ENCODE peak calls at places on chromosomes 3 and 15, in ten cellular contexts. A is K562, V is fibroblast of lung, Z is DND-41, R is keratinocyte, B is colonic mucosa, P is neural progenitor cell, M is MM.1S, Q is IMR-90, T is kidney. W is an unnamed sample.
A peak's percentile ranks its signal among the peaks of the same experiment; 100 is the strongest.

GRCh38 chr3:60319179-60319858 is 931.9 kb downstream of the FHIT start:
- DNase-seq in A (no peak), V (no peak), Z (no peak), R (no peak), B (no peak), P (no peak), M (no peak), Q (no peak), T (no peak), W (no peak)

GRCh38 chr15:100668321-100668690 is 65.9 kb downstream of the ASB7 start:
- DNase-seq in A (no peak), V (no peak), Z (no peak), R (no peak), B (no peak), P (no peak), M (no peak), Q (peak; percentile 8), T (no peak), W (no peak)

GRCh38 chr3:39125837-39126500 is 18.5 kb downstream of the TTC21A start:
- DNase-seq in A (no peak), V (no peak), Z (no peak), R (no peak), B (peak; percentile 42), P (no peak), M (no peak), Q (peak; percentile 39), T (peak; percentile 29), W (peak; percentile 34)

GRCh38 chr3:52317601-52318000 is 1.5 kb downstream of the DNAH1 start:
- DNase-seq in A (peak; percentile 67), V (peak; percentile 29), Z (no peak), R (no peak), B (peak; percentile 79), P (peak; percentile 93), M (peak; percentile 20), Q (peak; percentile 11), T (peak; percentile 86), W (peak; percentile 33)

GRCh38 chr3:165133188-165133899 is 55.0 kb upstream of the SI start:
- DNase-seq in A (no peak), V (no peak), Z (no peak), R (no peak), B (no peak), P (no peak), M (no peak), Q (no peak), T (no peak), W (no peak)

GRCh38 chr15:99390667-99391066 is 139.4 kb downstream of the LRRC28 start:
- DNase-seq in A (no peak), V (no peak), Z (no peak), R (no peak), B (no peak), P (peak; percentile 50), M (no peak), Q (no peak), T (no peak), W (no peak)

GRCh38 chr3:14124223-14124614 is 451 bp downstream of the CHCHD4 start:
- DNase-seq in A (peak; percentile 77), V (peak; percentile 59), Z (peak; percentile 80), R (no peak), B (peak; percentile 80), P (no peak), M (peak; percentile 84), Q (no peak), T (peak; percentile 89), W (peak; percentile 35)

GRCh38 chr15:63172376-63173115 is 15.3 kb upstream of the RPS27L start:
- DNase-seq in A (no peak), V (no peak), Z (no peak), R (no peak), B (no peak), P (peak; percentile 82), M (no peak), Q (no peak), T (no peak), W (no peak)

DNA sequence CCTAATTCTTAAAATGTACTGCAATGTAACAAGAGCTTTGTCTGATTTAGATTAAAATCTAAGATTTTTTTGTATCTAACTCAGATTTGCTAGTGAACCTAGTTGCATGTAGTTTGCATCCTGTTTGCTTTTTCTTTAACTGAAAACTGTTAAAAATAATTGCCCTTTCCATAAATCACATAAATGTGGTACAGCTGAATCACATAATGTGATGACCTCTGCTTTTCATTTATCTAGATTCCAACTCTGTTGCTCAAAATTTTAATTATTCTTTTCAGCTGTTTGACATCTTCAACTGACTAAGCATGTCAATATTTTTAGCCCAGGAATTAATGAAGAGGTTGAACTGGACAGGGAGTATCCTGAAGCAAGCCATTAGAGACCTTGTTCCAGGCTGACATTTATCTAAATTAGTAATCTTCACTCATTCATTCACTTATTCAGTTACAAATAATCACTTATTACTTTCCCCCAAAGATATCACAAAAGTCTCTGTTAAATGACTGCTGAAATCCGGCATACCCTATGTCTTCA is 101.9 kb upstream of the PLXND1 start:
- DNase-seq in A (no peak), V (no peak), Z (no peak), R (no peak), B (no peak), P (no peak), M (no peak), Q (no peak), T (no peak), W (no peak)
- TF ChIP-seq CTCF in A (no peak), V (no peak), Z (no peak), R (no peak), B (no peak), P (no peak), M (no peak), Q (no peak), T (no peak), W (no peak)

DNA sequence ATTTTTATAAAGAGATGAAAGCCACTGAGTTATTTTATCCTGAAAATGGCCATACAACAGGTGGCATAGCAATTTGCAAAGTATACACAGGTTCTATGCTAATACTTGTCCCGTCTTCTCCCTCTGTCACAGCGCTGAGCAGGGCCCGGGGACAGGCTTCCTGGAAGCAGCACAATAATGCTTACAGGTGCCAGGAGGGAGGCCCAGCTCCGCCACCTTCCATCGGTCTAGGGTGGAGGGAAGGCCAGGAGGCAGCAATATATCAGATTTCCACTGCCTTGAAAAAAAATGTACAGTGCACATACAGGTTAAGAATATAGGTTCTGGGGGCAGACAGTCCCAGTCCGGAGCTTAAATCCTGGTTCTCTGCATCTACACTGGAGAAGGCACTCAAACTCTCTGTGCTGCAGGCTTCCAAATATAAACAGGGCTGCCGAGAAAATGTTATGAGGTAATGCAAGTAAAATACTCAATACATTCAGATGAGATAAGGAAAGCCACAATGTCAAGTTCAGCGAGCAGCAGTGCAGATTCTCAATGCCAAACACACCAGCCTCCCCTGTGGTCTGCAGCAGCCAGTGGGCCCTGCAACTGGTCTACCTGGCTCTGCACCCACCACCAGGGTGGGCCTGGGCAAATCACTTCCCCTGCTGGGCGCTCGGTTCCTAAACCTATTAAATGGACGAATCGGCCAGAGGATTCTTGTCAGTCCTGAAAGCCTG is 189.6 kb downstream of the XXYLT1 start:
- DNase-seq in A (no peak), V (peak; percentile 50), Z (no peak), R (no peak), B (no peak), P (no peak), M (no peak), Q (peak; percentile 78), T (peak; percentile 75), W (no peak)
- H3K9ac ChIP-seq in A (peak overlapping the region; percentile 36), V (no peak overlapping the region), Z (no peak overlapping the region), R (no peak overlapping the region), B (no peak overlapping the region), P (no peak overlapping the region), M (no peak overlapping the region), Q (no peak overlapping the region), T (peak overlapping the region; percentile 55), W (no peak overlapping the region)

GRCh38 chr3:147616998-147617619 is 207.9 kb downstream of the ZIC1 start:
- DNase-seq in A (no peak), V (peak; percentile 56), Z (no peak), R (no peak), B (no peak), P (peak; percentile 63), M (peak; percentile 41), Q (peak; percentile 12), T (no peak), W (no peak)

GRCh38 chr3:147614210-147614609 is 205.0 kb downstream of the ZIC1 start:
- DNase-seq in A (no peak), V (no peak), Z (no peak), R (no peak), B (no peak), P (no peak), M (no peak), Q (no peak), T (no peak), W (no peak)

GRCh38 chr3:147619925-147620580 is 210.9 kb downstream of the ZIC1 start:
- DNase-seq in A (no peak), V (no peak), Z (no peak), R (no peak), B (no peak), P (no peak), M (no peak), Q (no peak), T (no peak), W (no peak)

GRCh38 chr3:147620906-147621305 is 211.7 kb downstream of the ZIC1 start:
- DNase-seq in A (no peak), V (no peak), Z (no peak), R (no peak), B (no peak), P (no peak), M (no peak), Q (no peak), T (no peak), W (no peak)

GRCh38 chr3:147618636-147619035 is 209.5 kb downstream of the ZIC1 start:
- DNase-seq in A (no peak), V (no peak), Z (no peak), R (no peak), B (no peak), P (peak; percentile 7), M (no peak), Q (no peak), T (no peak), W (no peak)
- TF ChIP-seq CTCF in A (no peak), V (no peak), Z (no peak), R (no peak), B (no peak), P (no peak), M (no peak), Q (no peak), T (no peak), W (no peak)

GRCh38 chr3:183354874-183355273 is 73.5 kb downstream of the MCF2L2 start:
- DNase-seq in A (no peak), V (no peak), Z (no peak), R (no peak), B (no peak), P (no peak), M (no peak), Q (no peak), T (no peak), W (no peak)

GRCh38 chr3:183356920-183357319 is 71.5 kb downstream of the MCF2L2 start:
- DNase-seq in A (no peak), V (no peak), Z (no peak), R (no peak), B (no peak), P (no peak), M (no peak), Q (no peak), T (no peak), W (no peak)

GRCh38 chr3:183357564-183358079 is 70.8 kb downstream of the MCF2L2 start:
- DNase-seq in A (peak; percentile 63), V (no peak), Z (no peak), R (no peak), B (no peak), P (no peak), M (no peak), Q (no peak), T (no peak), W (no peak)

GRCh38 chr3:183360971-183361624 is 67.3 kb downstream of the MCF2L2 start:
- DNase-seq in A (peak; percentile 33), V (no peak), Z (no peak), R (no peak), B (no peak), P (no peak), M (no peak), Q (no peak), T (no peak), W (no peak)

GRCh38 chr3:183359036-183359435 is 69.4 kb downstream of the MCF2L2 start:
- DNase-seq in A (no peak), V (no peak), Z (no peak), R (no peak), B (no peak), P (no peak), M (no peak), Q (no peak), T (no peak), W (no peak)
- H3K9ac ChIP-seq in A (no peak overlapping the region), V (no peak overlapping the region), Z (no peak overlapping the region), R (no peak overlapping the region), B (no peak overlapping the region), P (no peak overlapping the region), M (no peak overlapping the region), Q (no peak overlapping the region), T (no peak overlapping the region), W (no peak overlapping the region)

W was measured in mammary epithelial cell.